ENCODE peak calls at places on chromosomes 3 and 15, in eight cellular contexts. F, Q, M, E, W, D, I and C are unnamed samples.

GRCh38 chr3:45259144-45259543 is 33.1 kb upstream of the TMEM158 start:
- DNase-seq in F (no peak), Q (no peak), M (no peak), E (no peak), W (no peak), D (no peak), I (no peak), C (no peak)

GRCh38 chr3:53597136-53597915 is 102.9 kb downstream of the CACNA1D start:
- DNase-seq in F (no peak), Q (no peak), M (no peak), E (no peak), W (no peak), D (no peak), I (no peak), C (no peak)

GRCh38 chr3:63979093-63979492 is 44.2 kb downstream of the PSMD6 start:
- DNase-seq in F (no peak), Q (peak), M (peak), E (no peak), W (no peak), D (no peak), I (no peak), C (no peak)

GRCh38 chr15:30896211-30896606 is 7.5 kb upstream of the FAN1 start:
- DNase-seq in F (peak), Q (no peak), M (no peak), E (no peak), W (no peak), D (no peak), I (no peak), C (no peak)

GRCh38 chr3:124467980-124468902 is 262.0 kb upstream of the UMPS start:
- DNase-seq in F (no peak), Q (peak), M (peak), E (no peak), W (peak), D (no peak), I (no peak), C (peak)

GRCh38 chr15:69823223-69823907 is 274.4 kb downstream of the TLE3 start:
- DNase-seq in F (no peak), Q (no peak), M (peak), E (no peak), W (no peak), D (no peak), I (no peak), C (no peak)

GRCh38 chr3:111566844-111567243 is 24.8 kb downstream of the CD96 start:
- DNase-seq in F (no peak), Q (no peak), M (no peak), E (no peak), W (no peak), D (no peak), I (no peak), C (no peak)

GRCh38 chr15:71743861-71744382 is 66.4 kb upstream of the NR2E3 start:
- DNase-seq in F (no peak), Q (peak), M (peak), E (no peak), W (peak), D (peak), I (no peak), C (peak)

GRCh38 chr3:136994772-136995516 is 37.2 kb downstream of the IL20RB start:
- DNase-seq in F (no peak), Q (peak), M (peak), E (peak), W (no peak), D (no peak), I (peak), C (no peak)

GRCh38 chr15:76332796-76333195 is 3.8 kb upstream of the ISL2 start:
- DNase-seq in F (no peak), Q (no peak), M (no peak), E (no peak), W (no peak), D (no peak), I (no peak), C (no peak)

GRCh38 chr15:40506964-40507571 is 36.3 kb downstream of the CHST14 start:
- DNase-seq in F (peak), Q (peak), M (peak), E (no peak), W (peak), D (peak), I (peak), C (peak)

GRCh38 chr3:135887220-135887619 is 78.3 kb upstream of the PPP2R3A start:
- DNase-seq in F (no peak), Q (no peak), M (no peak), E (no peak), W (no peak), D (no peak), I (no peak), C (no peak)

GRCh38 chr15:79310612-79310984 is 314 bp upstream of the TMED3 start:
- DNase-seq in F (no peak), Q (peak), M (peak), E (no peak), W (no peak), D (no peak), I (no peak), C (no peak)

GRCh38 chr3:15964605-15965061 is 166.9 kb upstream of the ANKRD28 start:
- DNase-seq in F (no peak), Q (peak), M (peak), E (peak), W (peak), D (no peak), I (no peak), C (no peak)

GRCh38 chr15:63041982-63042878 is at the start of gene TPM1:
- DNase-seq in F (peak), Q (peak), M (peak), E (peak), W (peak), D (no peak), I (peak), C (peak)

GRCh38 chr3:59775106-59775505 is 725.3 kb upstream of the CFAP20DC start:
- DNase-seq in F (no peak), Q (no peak), M (no peak), E (no peak), W (no peak), D (no peak), I (no peak), C (no peak)

GRCh38 chr3:129890125-129890524 is 3.4 kb downstream of the TMCC1 start:
- DNase-seq in F (no peak), Q (no peak), M (no peak), E (no peak), W (no peak), D (no peak), I (no peak), C (no peak)

GRCh38 chr15:42723068-42723467 is 13.9 kb downstream of the CDAN1 start:
- DNase-seq in F (no peak), Q (no peak), M (no peak), E (no peak), W (no peak), D (no peak), I (no peak), C (no peak)
- TF ChIP-seq CTCF in F (no peak), Q (peak), M (no peak), E (no peak), W (no peak), D (no peak), I (no peak), C (peak)

GRCh38 chr3:74353039-74353438 is 261.4 kb downstream of the CNTN3 start:
- DNase-seq in F (no peak), Q (no peak), M (no peak), E (no peak), W (peak), D (no peak), I (no peak), C (no peak)
- TF ChIP-seq CTCF in F (no peak), Q (no peak), M (peak), E (no peak), W (no peak), D (no peak), I (no peak), C (peak)

DNA sequence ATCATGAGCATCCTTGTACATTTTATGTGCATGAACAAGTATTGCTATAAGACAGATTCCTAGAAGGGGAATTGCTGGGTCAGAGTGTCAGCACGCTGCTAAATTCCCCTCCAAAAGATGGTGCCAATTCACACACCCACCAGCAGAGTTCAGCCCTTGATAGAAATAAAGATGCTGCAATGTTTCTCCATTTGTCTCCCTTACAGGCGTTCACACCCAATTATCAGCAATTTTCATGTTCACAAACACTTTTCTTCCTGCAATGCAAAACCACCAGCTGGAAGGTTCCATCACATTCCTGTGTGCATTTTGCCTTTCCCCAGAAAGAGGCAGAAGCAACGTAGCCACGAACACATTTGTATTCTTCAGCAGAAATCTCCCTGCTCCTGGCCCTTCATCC is 3.3 kb upstream of the TAMM41 start:
- DNase-seq in F (no peak), Q (no peak), M (no peak), E (no peak), W (no peak), D (no peak), I (no peak), C (no peak)
- TF ChIP-seq CTCF in F (no peak), Q (no peak), M (no peak), E (no peak), W (no peak), D (no peak), I (no peak), C (no peak)

GRCh38 chr3:128650096-128651050 is at the start of gene RPN1:
- DNase-seq in F (peak), Q (peak), M (peak), E (peak), W (peak), D (peak), I (peak), C (peak)
- TF ChIP-seq CTCF in F (no peak), Q (no peak), M (no peak), E (no peak), W (no peak), D (no peak), I (no peak), C (no peak)

GRCh38 chr3:5568451-5568850 is 380.9 kb downstream of the EDEM1 start:
- DNase-seq in F (no peak), Q (no peak), M (no peak), E (no peak), W (no peak), D (no peak), I (no peak), C (no peak)
- TF ChIP-seq CTCF in F (no peak), Q (no peak), M (no peak), E (no peak), W (no peak), D (no peak), I (no peak), C (peak)

GRCh38 chr3:132183811-132184210 is 133.4 kb upstream of the ACP3 start:
- DNase-seq in F (no peak), Q (no peak), M (no peak), E (no peak), W (no peak), D (no peak), I (no peak), C (no peak)

GRCh38 chr3:132174500-132174899 is 139.7 kb upstream of the CPNE4 start:
- DNase-seq in F (no peak), Q (peak), M (no peak), E (no peak), W (no peak), D (no peak), I (no peak), C (no peak)

DNA sequence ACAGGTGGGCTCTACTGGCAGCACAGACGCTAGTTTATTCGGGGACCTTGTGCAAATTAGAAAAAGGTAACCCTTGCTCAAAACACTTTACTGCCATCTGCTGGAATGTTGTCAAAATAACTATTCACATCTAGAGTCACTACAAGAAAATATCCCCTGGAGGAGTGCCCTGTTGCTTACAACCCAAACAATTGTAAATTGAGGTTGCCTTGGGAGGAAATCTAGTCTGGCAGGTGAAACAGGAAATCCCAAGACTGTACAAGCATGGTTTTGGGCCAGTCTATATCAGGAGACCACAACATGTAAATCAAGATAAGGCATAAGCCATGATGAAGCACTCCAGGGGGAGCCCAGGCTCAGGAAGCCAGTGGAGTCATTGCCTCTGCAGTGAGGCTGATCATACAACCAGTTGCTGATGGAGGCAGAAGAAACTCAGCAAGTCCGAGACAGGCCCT is 136.8 kb upstream of the ACP3 start:
- DNase-seq in F (no peak), Q (peak), M (peak), E (no peak), W (no peak), D (no peak), I (no peak), C (no peak)
- TF ChIP-seq CTCF in F (peak), Q (peak), M (peak), E (peak), W (peak), D (peak), I (peak), C (peak)

GRCh38 chr3:50388720-50389352 is 29.5 kb upstream of the TMEM115 start:
- DNase-seq in F (no peak), Q (no peak), M (peak), E (no peak), W (no peak), D (no peak), I (no peak), C (no peak)

GRCh38 chr3:50390523-50391177 is 31.3 kb upstream of the TMEM115 start:
- DNase-seq in F (no peak), Q (no peak), M (no peak), E (no peak), W (no peak), D (no peak), I (peak), C (no peak)

GRCh38 chr3:50389368-50389767 is 30.0 kb upstream of the TMEM115 start:
- DNase-seq in F (no peak), Q (no peak), M (no peak), E (no peak), W (no peak), D (no peak), I (no peak), C (no peak)

GRCh38 chr3:50385741-50386140 is 26.4 kb upstream of the TMEM115 start:
- DNase-seq in F (no peak), Q (no peak), M (no peak), E (no peak), W (no peak), D (no peak), I (no peak), C (no peak)

GRCh38 chr3:50388021-50388719 is 28.8 kb upstream of the TMEM115 start:
- DNase-seq in F (no peak), Q (no peak), M (no peak), E (no peak), W (peak), D (no peak), I (no peak), C (no peak)
- TF ChIP-seq CTCF in F (no peak), Q (peak), M (peak), E (peak), W (peak), D (no peak), I (no peak), C (peak)

GRCh38 chr3:58681863-58682262 is 15.3 kb upstream of the FAM3D start:
- DNase-seq in F (no peak), Q (no peak), M (no peak), E (no peak), W (no peak), D (no peak), I (no peak), C (no peak)

GRCh38 chr3:58686847-58687246 is 20.3 kb upstream of the FAM3D start:
- DNase-seq in F (no peak), Q (no peak), M (no peak), E (no peak), W (no peak), D (no peak), I (no peak), C (no peak)

GRCh38 chr3:58683001-58683845 is 16.6 kb upstream of the FAM3D start:
- DNase-seq in F (no peak), Q (no peak), M (peak), E (no peak), W (no peak), D (no peak), I (no peak), C (no peak)

GRCh38 chr3:58688563-58688962 is 22.0 kb upstream of the FAM3D start:
- DNase-seq in F (no peak), Q (no peak), M (no peak), E (no peak), W (no peak), D (no peak), I (no peak), C (no peak)

DNA sequence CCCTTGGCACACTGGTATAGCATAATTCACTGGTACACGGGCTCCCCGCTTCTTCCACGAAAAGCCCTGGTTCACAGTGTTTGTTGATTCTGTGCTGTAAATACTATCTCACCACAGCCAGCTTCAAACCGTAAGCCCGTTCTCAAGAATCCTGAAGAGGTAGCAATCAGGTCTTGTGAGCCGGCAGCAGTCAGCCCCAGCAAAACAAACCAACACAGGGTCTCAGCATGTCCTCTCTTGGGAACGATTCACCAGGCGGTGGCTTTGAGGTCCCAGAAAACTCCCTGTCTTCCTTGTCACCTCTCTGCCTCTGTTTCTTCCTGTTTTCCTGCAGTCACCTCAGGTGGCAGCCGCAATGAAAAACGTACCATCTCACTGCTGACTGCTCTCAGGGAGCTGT is 19.1 kb upstream of the FAM3D start:
- DNase-seq in F (no peak), Q (no peak), M (no peak), E (no peak), W (no peak), D (no peak), I (no peak), C (no peak)
- TF ChIP-seq CTCF in F (no peak), Q (no peak), M (no peak), E (no peak), W (no peak), D (no peak), I (no peak), C (no peak)

GRCh38 chr3:66048051-66048395 is 9.3 kb upstream of the MAGI1 start:
- DNase-seq in F (no peak), Q (peak), M (no peak), E (no peak), W (no peak), D (no peak), I (no peak), C (no peak)

GRCh38 chr3:66053009-66053782 is 14.5 kb upstream of the MAGI1 start:
- DNase-seq in F (no peak), Q (peak), M (no peak), E (no peak), W (no peak), D (no peak), I (peak), C (no peak)

GRCh38 chr3:66041828-66042227 is 3.1 kb upstream of the MAGI1 start:
- DNase-seq in F (no peak), Q (no peak), M (no peak), E (no peak), W (no peak), D (no peak), I (no peak), C (no peak)

GRCh38 chr3:66047321-66048050 is 8.8 kb upstream of the MAGI1 start:
- DNase-seq in F (no peak), Q (peak), M (peak), E (peak), W (no peak), D (no peak), I (no peak), C (no peak)
- TF ChIP-seq CTCF in F (no peak), Q (peak), M (peak), E (peak), W (no peak), D (no peak), I (no peak), C (no peak)

GRCh38 chr15:74837482-74837881 is 5.5 kb downstream of the ULK3 start:
- DNase-seq in F (no peak), Q (no peak), M (no peak), E (no peak), W (no peak), D (no peak), I (no peak), C (no peak)
- TF ChIP-seq CTCF in F (no peak), Q (no peak), M (no peak), E (no peak), W (no peak), D (no peak), I (no peak), C (peak)